ENCODE peak calls at places on chromosomes 13 and 19, in seven cellular contexts. R is tibial artery; U is IMR-90; O is germinal center; I is stimulated activated CD4-positive, alpha-beta T cell treated with anti-CD3 and anti-CD28 coated beads, TNF-alpha, amount 100 ng/mL, for 4 hours; Q is Daoy; K is activated CD4-positive, alpha-beta T cell treated with anti-CD3 and anti-CD28 coated beads, Interleukin-2, amount 50 U/mL, for 48 hours. G is an unnamed sample.
A peak's percentile ranks its signal among the peaks of the same experiment; 100 is the strongest.

GRCh38 chr19:30360378-30361106 is 11.6 kb upstream of the ZNF536 start:
- DNase-seq in U (no peak), K (no peak), Q (peak; percentile 44), R (no peak), I (no peak), O (no peak), G (no peak)

GRCh38 chr13:51821666-51822065 is 17.7 kb upstream of the DHRS12 start:
- DNase-seq in K (no peak), U (no peak), I (no peak), R (no peak), O (peak; percentile 50), Q (no peak), G (no peak)

GRCh38 chr13:25882732-25883357 is 169.0 kb downstream of the SHISA2 start:
- DNase-seq in U (no peak), O (no peak), R (no peak), K (no peak), I (no peak), Q (peak; percentile 68), G (no peak)

GRCh38 chr13:31209172-31209818 is 9.5 kb downstream of the B3GLCT start:
- DNase-seq in U (peak; percentile 36), K (no peak), R (no peak), O (no peak), I (no peak), Q (peak; percentile 66), G (no peak)

GRCh38 chr13:35833571-35834305 is 297.4 kb downstream of the DCLK1 start:
- DNase-seq in Q (no peak), U (no peak), R (no peak), K (no peak), O (no peak), I (no peak), G (no peak)

GRCh38 chr19:34225659-34226015 is 28.7 kb upstream of the GARRE1 start:
- DNase-seq in O (no peak), Q (no peak), U (no peak), R (no peak), I (no peak), K (no peak), G (no peak)

GRCh38 chr19:38917921-38918491 is 6.0 kb upstream of the CCER2 start:
- DNase-seq in R (peak; percentile 49), U (no peak), Q (no peak), I (no peak), O (no peak), K (no peak), G (no peak)

GRCh38 chr19:32866564-32867265 is 2.9 kb downstream of the SLC7A9 start:
- DNase-seq in R (peak; percentile 31), Q (no peak), I (no peak), O (no peak), K (no peak), U (no peak), G (no peak)

GRCh38 chr13:109784590-109785140 is 1.7 kb downstream of the IRS2 start:
- DNase-seq in I (no peak), U (peak; percentile 62), R (peak; percentile 84), Q (peak; percentile 79), K (peak; percentile 75), O (peak; percentile 65), G (no peak)

GRCh38 chr19:12513531-12514061 is 29.0 kb upstream of the ZNF709 start:
- DNase-seq in U (no peak), Q (no peak), K (no peak), O (no peak), I (no peak), R (no peak), G (no peak)

GRCh38 chr13:105587786-105588185 is 947.7 kb downstream of the EFNB2 start:
- DNase-seq in Q (peak; percentile 70), K (no peak), I (no peak), U (peak; percentile 2), R (no peak), O (no peak), G (no peak)

GRCh38 chr19:33273065-33273736 is 29.1 kb downstream of the CEBPA start:
- DNase-seq in Q (peak; percentile 43), O (no peak), U (no peak), R (no peak), K (no peak), I (no peak), G (no peak)

GRCh38 chr19:2806736-2807378 is 12.8 kb upstream of the ZNF554 start:
- DNase-seq in Q (no peak), I (no peak), O (no peak), K (no peak), R (no peak), U (no peak), G (no peak)

GRCh38 chr19:14544977-14545715 is 15.8 kb downstream of the TECR start:
- DNase-seq in Q (no peak), I (no peak), R (no peak), K (no peak), U (no peak), O (no peak), G (no peak)

GRCh38 chr19:21482863-21483276 is 22.5 kb upstream of the ZNF429 start:
- DNase-seq in U (no peak), K (peak; percentile 68), I (peak; percentile 35), O (peak; percentile 52), R (peak; percentile 89), Q (peak; percentile 46), G (no peak)

GRCh38 chr13:23506821-23507210 is 63.4 kb upstream of the TNFRSF19 start:
- DNase-seq in I (no peak), R (no peak), O (no peak), Q (peak; percentile 59), K (no peak), U (peak; percentile 98), G (no peak)

GRCh38 chr13:101919541-101920306 is 467.2 kb downstream of the ITGBL1 start:
- DNase-seq in U (peak; percentile 10), I (no peak), K (no peak), Q (peak; percentile 42), O (no peak), R (no peak), G (no peak)

GRCh38 chr13:86986448-86986847 is 684.7 kb upstream of the SLITRK5 start:
- DNase-seq in Q (no peak), I (no peak), U (peak; percentile 25), O (no peak), K (no peak), R (no peak), G (no peak)

GRCh38 chr13:72565893-72566292 is 161.5 kb downstream of the MZT1 start:
- DNase-seq in Q (no peak), O (no peak), K (no peak), U (peak; percentile 15), R (no peak), I (no peak), G (no peak)

GRCh38 chr13:39874331-39875055 is 219.0 kb downstream of the COG6 start:
- DNase-seq in R (no peak), O (no peak), K (no peak), I (no peak), U (no peak), Q (no peak), G (no peak)

GRCh38 chr13:98315466-98315865 is 138.4 kb upstream of the RNF113B start:
- DNase-seq in U (peak; percentile 71), I (no peak), R (no peak), K (no peak), Q (no peak), O (no peak), G (no peak)

GRCh38 chr13:20142927-20143480 is 17.8 kb downstream of the GJA3 start:
- DNase-seq in O (no peak), Q (no peak), I (no peak), U (no peak), R (no peak), K (no peak), G (no peak)

GRCh38 chr19:31516756-31517155 is 167.5 kb upstream of the TSHZ3 start:
- DNase-seq in Q (no peak), U (no peak), I (no peak), R (no peak), K (no peak), O (no peak), G (no peak)

GRCh38 chr19:8468761-8469458 is 24.1 kb downstream of the HNRNPM start:
- DNase-seq in U (peak; percentile 74), K (no peak), I (no peak), Q (no peak), O (no peak), R (no peak), G (no peak)

GRCh38 chr13:93309886-93310520 is 83.4 kb downstream of the GPC6 start:
- DNase-seq in K (no peak), R (no peak), O (no peak), U (peak; percentile 51), Q (no peak), I (no peak), G (no peak)

GRCh38 chr13:113452942-113453901 is at the start of gene ADPRHL1:
- DNase-seq in U (no peak), I (no peak), O (no peak), K (no peak), Q (no peak), R (no peak), G (no peak)

GRCh38 chr13:23851106-23851505 is 38.1 kb downstream of the MIPEP start:
- DNase-seq in U (peak; percentile 24), Q (no peak), K (no peak), I (no peak), R (no peak), O (no peak), G (no peak)

GRCh38 chr19:24033962-24034342 is 53.0 kb upstream of the ZNF254 start:
- DNase-seq in I (no peak), U (peak; percentile 71), Q (peak; percentile 48), R (peak; percentile 70), K (peak; percentile 41), O (peak; percentile 19), G (no peak)

GRCh38 chr13:90696254-90696653 is 651.2 kb upstream of the MIR17HG start:
- DNase-seq in U (peak; percentile 7), I (no peak), O (no peak), Q (no peak), K (no peak), R (no peak), G (no peak)

GRCh38 chr19:7784856-7785255 is 21.8 kb downstream of the CLEC4M start:
- DNase-seq in U (no peak), I (no peak), Q (no peak), O (no peak), R (no peak), K (no peak), G (no peak)

GRCh38 chr13:42977219-42977659 is 14.8 kb downstream of the EPSTI1 start:
- DNase-seq in R (no peak), K (no peak), U (no peak), I (no peak), Q (no peak), O (peak; percentile 45), G (no peak)

GRCh38 chr19:37979547-37980082 is 72.6 kb downstream of the SIPA1L3 start:
- DNase-seq in I (no peak), U (no peak), Q (no peak), O (no peak), K (no peak), R (peak; percentile 60), G (no peak)

GRCh38 chr13:96252903-96253302 is 163.0 kb downstream of the HS6ST3 start:
- DNase-seq in Q (peak; percentile 17), U (no peak), K (no peak), I (no peak), R (no peak), O (no peak), G (no peak)

GRCh38 chr19:34428549-34429285 is 536 bp downstream of the UBA2 start:
- DNase-seq in I (peak; percentile 5), Q (peak; percentile 30), U (peak; percentile 17), R (peak; percentile 89), O (peak; percentile 27), K (peak; percentile 44), G (no peak)

GRCh38 chr13:97385854-97386253 is 48.1 kb upstream of the RAP2A start:
- DNase-seq in U (no peak), R (no peak), O (no peak), Q (peak; percentile 8), I (no peak), K (no peak), G (no peak)

GRCh38 chr13:23180711-23181110 is at the start of gene SGCG:
- DNase-seq in O (no peak), I (no peak), U (no peak), R (no peak), K (no peak), Q (no peak), G (no peak)

G was measured in iPS DF 6.9.